ENCODE peak calls at places on chromosomes 16 and 17, in seven cellular contexts. One of them, this sample, is unnamed.

GRCh38 chr17:35789044-35789443 is 6.4 kb downstream of the MMP28 start:
- DNase-seq in ACHN: no peak
- DNase-seq in LoVo: no peak
- DNase-seq in HFFc6: no peak
- DNase-seq in activated T-cell treated with anti-CD3 and anti-CD28 coated beads, Interleukin-2, amount 50 U/mL, for 72 hours: no peak
- DNase-seq in effector memory CD4-positive, alpha-beta T cell: no peak
- DNase-seq in amniotic stem cell: no peak
- DNase-seq in this sample: no peak

GRCh38 chr16:31215287-31216115 is 1.4 kb downstream of the PYDC1 start:
- DNase-seq in LoVo: peak; percentile 45
- DNase-seq in HFFc6: peak; percentile 35
- DNase-seq in effector memory CD4-positive, alpha-beta T cell: no peak
- DNase-seq in ACHN: peak; percentile 71
- DNase-seq in activated T-cell treated with anti-CD3 and anti-CD28 coated beads, Interleukin-2, amount 50 U/mL, for 72 hours: peak; percentile 39
- DNase-seq in amniotic stem cell: no peak
- DNase-seq in this sample: peak; percentile 33

GRCh38 chr16:48365601-48366164 is 19.5 kb downstream of the SIAH1 start:
- DNase-seq in amniotic stem cell: peak; percentile 59
- DNase-seq in HFFc6: peak; percentile 80
- DNase-seq in activated T-cell treated with anti-CD3 and anti-CD28 coated beads, Interleukin-2, amount 50 U/mL, for 72 hours: peak; percentile 89
- DNase-seq in ACHN: peak; percentile 97
- DNase-seq in effector memory CD4-positive, alpha-beta T cell: peak; percentile 56
- DNase-seq in LoVo: peak; percentile 92
- DNase-seq in this sample: peak; percentile 66

GRCh38 chr16:68286153-68287074 is 22.1 kb downstream of the SLC7A6 start:
- DNase-seq in LoVo: no peak
- DNase-seq in HFFc6: no peak
- DNase-seq in activated T-cell treated with anti-CD3 and anti-CD28 coated beads, Interleukin-2, amount 50 U/mL, for 72 hours: no peak
- DNase-seq in amniotic stem cell: no peak
- DNase-seq in ACHN: no peak
- DNase-seq in effector memory CD4-positive, alpha-beta T cell: no peak
- DNase-seq in this sample: peak; percentile 58

GRCh38 chr16:60001523-60001922 is 1267.4 kb upstream of the GOT2 start:
- DNase-seq in LoVo: no peak
- DNase-seq in ACHN: no peak
- DNase-seq in activated T-cell treated with anti-CD3 and anti-CD28 coated beads, Interleukin-2, amount 50 U/mL, for 72 hours: no peak
- DNase-seq in amniotic stem cell: no peak
- DNase-seq in effector memory CD4-positive, alpha-beta T cell: no peak
- DNase-seq in HFFc6: no peak
- DNase-seq in this sample: no peak

GRCh38 chr17:78883090-78883532 is 19.9 kb downstream of the CEP295NL start:
- DNase-seq in HFFc6: peak; percentile 95
- DNase-seq in effector memory CD4-positive, alpha-beta T cell: no peak
- DNase-seq in ACHN: peak; percentile 84
- DNase-seq in amniotic stem cell: peak; percentile 62
- DNase-seq in LoVo: peak; percentile 83
- DNase-seq in activated T-cell treated with anti-CD3 and anti-CD28 coated beads, Interleukin-2, amount 50 U/mL, for 72 hours: no peak
- DNase-seq in this sample: no peak

GRCh38 chr17:50927287-50927686 is 61.1 kb upstream of the TOB1 start:
- DNase-seq in LoVo: no peak
- DNase-seq in ACHN: no peak
- DNase-seq in HFFc6: no peak
- DNase-seq in activated T-cell treated with anti-CD3 and anti-CD28 coated beads, Interleukin-2, amount 50 U/mL, for 72 hours: no peak
- DNase-seq in effector memory CD4-positive, alpha-beta T cell: no peak
- DNase-seq in amniotic stem cell: no peak
- DNase-seq in this sample: no peak

GRCh38 chr16:70681382-70682238 is 4.2 kb downstream of the MTSS2 start:
- DNase-seq in amniotic stem cell: no peak
- DNase-seq in LoVo: no peak
- DNase-seq in activated T-cell treated with anti-CD3 and anti-CD28 coated beads, Interleukin-2, amount 50 U/mL, for 72 hours: no peak
- DNase-seq in ACHN: no peak
- DNase-seq in effector memory CD4-positive, alpha-beta T cell: no peak
- DNase-seq in HFFc6: no peak
- DNase-seq in this sample: no peak

GRCh38 chr17:732788-733720 is 658 bp downstream of the TLCD3A start:
- DNase-seq in amniotic stem cell: no peak
- DNase-seq in ACHN: peak; percentile 55
- DNase-seq in HFFc6: peak; percentile 30
- DNase-seq in LoVo: peak; percentile 30
- DNase-seq in effector memory CD4-positive, alpha-beta T cell: no peak
- DNase-seq in activated T-cell treated with anti-CD3 and anti-CD28 coated beads, Interleukin-2, amount 50 U/mL, for 72 hours: peak; percentile 58
- DNase-seq in this sample: peak; percentile 11

GRCh38 chr17:17358060-17358751 is 55.0 kb downstream of the NT5M start:
- DNase-seq in ACHN: no peak
- DNase-seq in LoVo: no peak
- DNase-seq in activated T-cell treated with anti-CD3 and anti-CD28 coated beads, Interleukin-2, amount 50 U/mL, for 72 hours: no peak
- DNase-seq in amniotic stem cell: no peak
- DNase-seq in effector memory CD4-positive, alpha-beta T cell: no peak
- DNase-seq in HFFc6: no peak
- DNase-seq in this sample: no peak